ENCODE peak calls at places on chromosomes 13 and 19, in six cellular contexts. N, Z, G, Y, D and I are unnamed samples.
A peak's percentile ranks its signal among the peaks of the same experiment; 100 is the strongest.

GRCh38 chr19:2235396-2236284 is 489 bp downstream of the PLEKHJ1 start:
- DNase-seq in N (no peak), D (no peak), Y (no peak), Z (no peak), G (no peak), I (no peak)

GRCh38 chr13:37526710-37527446 is 71.7 kb downstream of the POSTN start:
- DNase-seq in N (no peak), G (peak; percentile 60), D (no peak), Z (no peak), Y (no peak), I (peak; percentile 9)

GRCh38 chr19:4198467-4199126 is 16.1 kb downstream of the ANKRD24 start:
- DNase-seq in D (no peak), N (no peak), G (no peak), Z (no peak), Y (no peak), I (no peak)

GRCh38 chr19:12769689-12770088 is 5.7 kb downstream of the HOOK2 start:
- DNase-seq in N (no peak), G (no peak), Y (no peak), D (no peak), Z (no peak), I (no peak)

GRCh38 chr13:87131611-87132010 is 539.6 kb upstream of the SLITRK5 start:
- DNase-seq in N (no peak), Y (no peak), D (no peak), G (no peak), Z (no peak), I (peak; percentile 17)

GRCh38 chr13:105193026-105193425 is 1342.4 kb downstream of the EFNB2 start:
- DNase-seq in D (no peak), N (no peak), G (no peak), Y (no peak), Z (no peak), I (no peak)

GRCh38 chr13:19910336-19911072 is 47.1 kb upstream of the ZMYM5 start:
- DNase-seq in Z (peak; percentile 49), N (peak; percentile 94), Y (no peak), G (no peak), D (peak; percentile 53), I (peak; percentile 6)

GRCh38 chr13:102028198-102028597 is 373.6 kb downstream of the FGF14 start:
- DNase-seq in N (no peak), D (no peak), Z (no peak), Y (no peak), G (no peak), I (no peak)

GRCh38 chr19:22735911-22736645 is 47.9 kb downstream of the ZNF99 start:
- DNase-seq in G (no peak), Z (no peak), N (no peak), Y (no peak), D (no peak), I (no peak)

GRCh38 chr13:30196025-30196424 is 111.3 kb downstream of the KATNAL1 start:
- DNase-seq in D (no peak), N (peak; percentile 2), G (peak; percentile 5), Y (peak; percentile 4), Z (peak; percentile 41), I (peak; percentile 39)

GRCh38 chr19:35162471-35163326 is 8.2 kb downstream of the FXYD5 start:
- DNase-seq in N (peak; percentile 87), D (peak; percentile 95), Z (no peak), Y (no peak), G (no peak), I (no peak)

GRCh38 chr19:45528149-45528743 is 21.0 kb downstream of the VASP start:
- DNase-seq in G (peak; percentile 43), Y (no peak), Z (peak; percentile 56), N (peak; percentile 90), D (peak; percentile 97), I (peak; percentile 61)

GRCh38 chr13:96018135-96018534 is 35.1 kb downstream of the UGGT2 start:
- DNase-seq in G (no peak), D (no peak), Y (no peak), Z (no peak), N (no peak), I (no peak)

GRCh38 chr13:44710576-44710975 is 134.4 kb upstream of the TSC22D1 start:
- DNase-seq in D (no peak), Y (peak; percentile 92), N (peak; percentile 89), G (peak; percentile 66), Z (peak; percentile 96), I (peak; percentile 77)

GRCh38 chr13:33794576-33794975 is 23.4 kb upstream of the RFC3 start:
- DNase-seq in Y (peak; percentile 11), D (no peak), Z (no peak), N (no peak), G (no peak), I (no peak)

GRCh38 chr19:18074192-18074591 is 12.5 kb downstream of the IL12RB1 start:
- DNase-seq in D (no peak), G (no peak), N (no peak), Z (no peak), Y (no peak), I (no peak)

GRCh38 chr19:48999481-49000325 is 6.0 kb downstream of the RUVBL2 start:
- DNase-seq in Z (peak; percentile 67), D (no peak), Y (peak; percentile 64), G (peak; percentile 64), N (peak; percentile 51), I (peak; percentile 76)

GRCh38 chr13:110448230-110448629 is 113.3 kb downstream of the RAB20 start:
- DNase-seq in G (peak; percentile 32), Y (no peak), N (peak; percentile 92), D (peak; percentile 69), Z (peak; percentile 86), I (peak; percentile 71)

GRCh38 chr19:16587031-16588023 is 15.1 kb upstream of the SLC35E1 start:
- DNase-seq in G (peak; percentile 9), D (peak; percentile 44), Z (peak; percentile 67), N (no peak), Y (no peak), I (peak; percentile 82)
- H3K9ac ChIP-seq in G (no peak overlapping the region), D (peak overlapping the region; percentile 60), Z (no peak overlapping the region), N (no peak overlapping the region), Y (no peak overlapping the region), I (peak overlapping the region; percentile 14)

GRCh38 chr13:49833402-49833801 is 40.9 kb upstream of the KPNA3 start:
- DNase-seq in G (no peak), Z (no peak), Y (no peak), N (no peak), D (no peak), I (no peak)

GRCh38 chr13:49830721-49831120 is 38.2 kb upstream of the KPNA3 start:
- DNase-seq in N (no peak), D (no peak), Y (no peak), G (no peak), Z (no peak), I (no peak)

GRCh38 chr13:49829715-49830114 is 37.2 kb upstream of the KPNA3 start:
- DNase-seq in N (no peak), Y (no peak), G (no peak), D (no peak), Z (no peak), I (no peak)

GRCh38 chr13:49827336-49827735 is 34.9 kb upstream of the KPNA3 start:
- DNase-seq in N (no peak), D (no peak), Z (no peak), Y (no peak), G (no peak), I (no peak)

DNA sequence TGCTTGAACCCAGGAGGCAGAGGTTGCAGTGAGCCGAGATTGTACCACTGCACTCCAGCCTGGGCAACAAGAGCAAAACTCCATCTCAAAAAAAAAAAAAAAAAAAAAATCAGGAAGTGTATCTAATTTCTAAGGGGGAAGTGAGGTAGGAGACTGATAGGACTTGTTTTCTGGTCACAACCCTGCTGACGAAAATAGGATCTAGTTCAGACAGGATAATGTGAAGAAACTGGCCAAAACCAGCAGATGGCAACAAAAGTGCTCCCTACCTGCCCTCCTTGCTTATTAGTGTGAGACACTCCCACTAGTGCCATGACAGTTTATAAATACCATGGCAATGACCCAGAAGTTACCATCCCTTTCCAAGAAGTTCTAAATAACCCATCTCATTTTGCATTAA is 36.0 kb upstream of the KPNA3 start:
- DNase-seq in Y (no peak), D (no peak), N (peak; percentile 17), Z (no peak), G (no peak), I (no peak)
- H3K4me1 ChIP-seq in Y (no peaks in the 10 kb centered on the region), D (no peaks in the 10 kb centered on the region), N (no peaks in the 10 kb centered on the region), Z (no peaks in the 10 kb centered on the region), G (no peaks in the 10 kb centered on the region), I (no peaks in the 10 kb centered on the region)

DNA sequence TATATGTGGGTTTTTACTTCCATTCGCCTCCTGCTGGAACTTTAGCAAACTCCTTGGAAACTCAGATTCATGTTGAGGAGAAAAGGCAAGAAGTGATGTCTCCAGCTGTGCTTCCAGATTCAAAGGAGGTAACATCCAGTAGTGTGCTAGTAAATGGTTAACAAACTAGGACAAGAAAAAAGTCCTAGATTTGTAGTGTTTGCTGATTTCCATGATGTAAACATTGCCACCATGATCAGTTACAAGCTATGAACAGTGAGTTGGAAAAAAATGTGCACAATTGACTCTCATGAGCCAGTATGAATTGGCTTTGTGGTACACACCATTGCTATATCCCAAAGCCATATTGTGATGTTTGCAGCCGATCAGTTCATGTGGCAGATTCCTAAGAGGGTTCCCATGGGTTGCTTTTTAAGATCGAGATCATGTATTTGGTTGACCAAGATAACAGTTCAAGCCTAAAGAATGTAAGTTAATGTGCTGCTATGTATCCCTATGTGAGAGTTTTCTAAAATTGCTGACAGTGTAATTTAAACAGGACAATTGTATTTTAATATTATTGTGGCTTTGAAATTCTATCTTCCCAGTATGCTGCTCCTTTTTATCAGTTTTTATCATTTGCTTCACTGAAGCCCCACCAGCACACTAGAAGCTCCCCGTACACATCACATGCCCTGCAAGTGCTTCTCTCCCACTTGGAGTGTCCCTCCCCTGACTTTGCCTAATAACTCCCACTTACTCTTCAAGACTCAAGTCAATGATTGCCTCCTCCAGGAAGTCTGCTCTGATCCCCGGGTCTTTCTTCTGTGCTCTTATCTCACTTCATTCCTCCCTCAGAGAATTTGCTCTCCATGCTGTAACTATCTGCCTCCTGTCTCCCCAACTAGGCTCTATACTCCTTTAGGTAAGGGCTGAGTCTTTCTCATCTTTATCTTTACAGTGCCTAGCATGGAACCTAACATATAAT is 148.3 kb downstream of the RGCC start:
- DNase-seq in D (no peak), G (no peak), N (no peak), Y (no peak), Z (no peak), I (no peak)
- H3K27ac ChIP-seq in D (no peak overlapping the region), G (no peak overlapping the region), N (no peak overlapping the region), Y (no peak overlapping the region), Z (no peak overlapping the region), I (no peak overlapping the region)

GRCh38 chr19:38880882-38881609 is 3.0 kb upstream of the RINL start:
- DNase-seq in G (no peak), Y (no peak), D (no peak), Z (no peak), N (no peak), I (no peak)

GRCh38 chr19:38878575-38879399 is 712 bp upstream of the RINL start:
- DNase-seq in Y (no peak), N (no peak), Z (no peak), D (no peak), G (no peak), I (no peak)

GRCh38 chr19:38880076-38880881 is 2.2 kb upstream of the RINL start:
- DNase-seq in Y (no peak), G (no peak), N (no peak), D (no peak), Z (no peak), I (no peak)

GRCh38 chr19:38877781-38878574 is at the start of gene RINL:
- DNase-seq in Y (peak; percentile 26), N (no peak), Z (no peak), D (no peak), G (no peak), I (no peak)

DNA sequence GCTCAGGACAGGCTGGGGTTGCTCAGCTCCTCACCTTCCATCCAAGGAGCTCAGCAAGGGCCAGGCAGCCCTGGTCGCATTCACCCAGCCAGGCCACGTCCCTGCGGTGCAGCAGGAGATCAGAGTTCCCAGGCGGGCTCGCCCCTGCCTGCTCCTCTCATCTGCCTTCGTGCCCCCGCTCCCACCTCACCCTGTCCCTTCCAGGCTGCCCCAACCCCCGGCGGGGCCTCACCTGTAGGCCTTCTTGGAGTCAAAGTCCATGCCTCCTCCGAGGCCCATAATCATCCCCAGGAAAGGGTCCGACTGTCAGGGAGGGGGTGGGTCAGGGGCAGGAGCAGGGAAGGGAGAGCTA is 1.3 kb upstream of the RINL start:
- DNase-seq in Z (no peak), G (no peak), N (no peak), Y (no peak), D (no peak), I (no peak)
- H3K9ac ChIP-seq in Z (no peak overlapping the region), G (no peak overlapping the region), N (no peak overlapping the region), Y (no peak overlapping the region), D (no peak overlapping the region), I (no peak overlapping the region)